ENCODE peak calls at places on chromosomes 1 and 21, in four cellular contexts. One of them, this sample, is unnamed.
A peak's percentile ranks its signal among the peaks of the same experiment; 100 is the strongest.

GRCh38 chr1:90616395-90616794 is 100.7 kb downstream of the BARHL2 start:
- DNase-seq in GM12878: no peak
- DNase-seq in HCT116: peak; percentile 18
- DNase-seq in HepG2: peak; percentile 14
- DNase-seq in this sample: peak; percentile 44

GRCh38 chr1:9711466-9712020 is 60.0 kb downstream of the PIK3CD start:
- DNase-seq in GM12878: no peak
- DNase-seq in HCT116: no peak
- DNase-seq in HepG2: no peak
- DNase-seq in this sample: no peak

GRCh38 chr1:115428676-115429075 is 90.6 kb upstream of the NGF start:
- DNase-seq in GM12878: no peak
- DNase-seq in HCT116: no peak
- DNase-seq in HepG2: no peak
- DNase-seq in this sample: no peak

GRCh38 chr1:86741947-86742572 is 37.7 kb downstream of the SH3GLB1 start:
- DNase-seq in GM12878: no peak
- DNase-seq in HCT116: peak; percentile 34
- DNase-seq in HepG2: peak; percentile 13
- DNase-seq in this sample: peak; percentile 25

GRCh38 chr1:44346184-44346583 is 8.9 kb downstream of the ERI3 start:
- DNase-seq in GM12878: no peak
- DNase-seq in HCT116: no peak
- DNase-seq in HepG2: no peak
- DNase-seq in this sample: no peak

GRCh38 chr1:198678301-198678836 is 39.5 kb downstream of the PTPRC start:
- DNase-seq in GM12878: no peak
- DNase-seq in HCT116: no peak
- DNase-seq in HepG2: no peak
- DNase-seq in this sample: no peak

GRCh38 chr1:220824031-220824989 is 37.6 kb downstream of the MTARC1 start:
- DNase-seq in GM12878: no peak
- DNase-seq in HCT116: no peak
- DNase-seq in HepG2: peak; percentile 15
- DNase-seq in this sample: no peak

GRCh38 chr1:41023279-41023990 is 1.9 kb upstream of the SLFNL1 start:
- DNase-seq in GM12878: no peak
- DNase-seq in HCT116: no peak
- DNase-seq in HepG2: peak; percentile 16
- DNase-seq in this sample: no peak

GRCh38 chr1:53696990-53697389 is 42.0 kb downstream of the GLIS1 start:
- DNase-seq in GM12878: no peak
- DNase-seq in HCT116: no peak
- DNase-seq in HepG2: no peak
- DNase-seq in this sample: no peak

GRCh38 chr1:9746651-9747050 is 77.1 kb downstream of the CLSTN1 start:
- DNase-seq in GM12878: no peak
- DNase-seq in HCT116: no peak
- DNase-seq in HepG2: no peak
- DNase-seq in this sample: no peak

GRCh38 chr1:57118948-57119637 is 153.3 kb upstream of the C8B start:
- DNase-seq in GM12878: no peak
- DNase-seq in HCT116: no peak
- DNase-seq in HepG2: no peak
- DNase-seq in this sample: no peak

GRCh38 chr21:43958364-43959158 is 53.5 kb upstream of the TRAPPC10 start:
- DNase-seq in GM12878: peak; percentile 51
- DNase-seq in HCT116: no peak
- DNase-seq in HepG2: no peak
- DNase-seq in this sample: no peak

GRCh38 chr21:24590261-24590660 is 1017.0 kb downstream of the MRPL39 start:
- DNase-seq in GM12878: no peak
- DNase-seq in HCT116: no peak
- DNase-seq in HepG2: no peak
- DNase-seq in this sample: no peak

GRCh38 chr1:63537940-63538339 is 14.6 kb downstream of the EFCAB7 start:
- DNase-seq in GM12878: no peak
- DNase-seq in HCT116: no peak
- DNase-seq in HepG2: no peak
- DNase-seq in this sample: no peak

GRCh38 chr1:229221106-229222019 is 49.5 kb upstream of the RAB4A start:
- DNase-seq in GM12878: no peak
- DNase-seq in HCT116: no peak
- DNase-seq in HepG2: peak; percentile 98
- DNase-seq in this sample: no peak

GRCh38 chr1:17405898-17406759 is 33.3 kb downstream of the RCC2 start:
- DNase-seq in GM12878: no peak
- DNase-seq in HCT116: peak; percentile 22
- DNase-seq in HepG2: peak; percentile 71
- DNase-seq in this sample: peak; percentile 40

GRCh38 chr21:44455524-44456206 is 355 bp downstream of the LRRC3 start:
- DNase-seq in GM12878: no peak
- DNase-seq in HCT116: no peak
- DNase-seq in HepG2: no peak
- DNase-seq in this sample: no peak

GRCh38 chr1:20371883-20372282 is 81.2 kb downstream of the VWA5B1 start:
- DNase-seq in GM12878: no peak
- DNase-seq in HCT116: no peak
- DNase-seq in HepG2: no peak
- DNase-seq in this sample: no peak

GRCh38 chr1:231395051-231395995 is 26.8 kb downstream of the EGLN1 start:
- DNase-seq in GM12878: no peak
- DNase-seq in HCT116: peak; percentile 79
- DNase-seq in HepG2: peak; percentile 74
- DNase-seq in this sample: no peak

GRCh38 chr1:26945138-26945537 is 15.1 kb downstream of the KDF1 start:
- DNase-seq in GM12878: no peak
- DNase-seq in HCT116: no peak
- DNase-seq in HepG2: no peak
- DNase-seq in this sample: no peak

DNA sequence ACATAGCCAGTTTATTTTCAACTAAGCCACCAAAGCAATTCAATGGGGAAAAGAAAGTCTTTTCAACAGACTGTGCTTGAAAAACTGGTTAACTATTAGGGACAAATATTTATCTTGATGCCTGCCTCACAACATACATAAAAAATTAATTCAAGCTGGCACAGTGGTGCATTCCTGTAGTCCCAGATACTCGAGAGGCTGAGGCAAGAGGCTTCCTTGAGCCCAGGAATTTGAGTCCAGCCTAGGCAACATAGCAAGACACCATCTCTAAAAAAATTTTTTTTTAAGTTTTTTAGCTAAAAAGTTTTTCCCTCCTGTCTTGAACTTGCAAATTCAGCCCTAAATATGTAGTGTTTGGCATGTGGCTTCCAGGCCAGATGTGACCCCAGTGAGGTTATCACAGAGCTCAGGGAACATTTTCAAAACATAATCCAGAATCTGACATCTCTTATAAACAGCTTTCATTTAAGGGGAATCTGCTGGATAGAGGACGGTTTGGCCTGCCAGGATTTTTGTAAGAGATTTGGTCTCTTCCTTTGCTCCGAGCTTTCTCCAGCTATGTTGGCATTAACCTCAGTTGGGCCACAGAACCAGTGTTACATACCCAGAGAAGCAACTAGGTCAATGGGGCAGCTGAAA is 46.4 kb downstream of the COL6A1 start:
- DNase-seq in GM12878: no peak
- DNase-seq in HCT116: no peak
- DNase-seq in HepG2: no peak
- DNase-seq in this sample: no peak
- H3K9ac ChIP-seq in GM12878: no peak overlapping the region
- H3K9ac ChIP-seq in HCT116: no peak overlapping the region
- H3K9ac ChIP-seq in HepG2: no peak overlapping the region
- H3K9ac ChIP-seq in this sample: no peak overlapping the region

GRCh38 chr1:77282187-77282865 is 507 bp downstream of the AK5 start:
- DNase-seq in GM12878: no peak
- DNase-seq in HCT116: no peak
- DNase-seq in HepG2: no peak
- DNase-seq in this sample: peak; percentile 32
- TF ChIP-seq YY1 in GM12878: no peak
- TF ChIP-seq YY1 in HCT116: no peak
- TF ChIP-seq YY1 in HepG2: no peak
- TF ChIP-seq YY1 in this sample: no peak

DNA sequence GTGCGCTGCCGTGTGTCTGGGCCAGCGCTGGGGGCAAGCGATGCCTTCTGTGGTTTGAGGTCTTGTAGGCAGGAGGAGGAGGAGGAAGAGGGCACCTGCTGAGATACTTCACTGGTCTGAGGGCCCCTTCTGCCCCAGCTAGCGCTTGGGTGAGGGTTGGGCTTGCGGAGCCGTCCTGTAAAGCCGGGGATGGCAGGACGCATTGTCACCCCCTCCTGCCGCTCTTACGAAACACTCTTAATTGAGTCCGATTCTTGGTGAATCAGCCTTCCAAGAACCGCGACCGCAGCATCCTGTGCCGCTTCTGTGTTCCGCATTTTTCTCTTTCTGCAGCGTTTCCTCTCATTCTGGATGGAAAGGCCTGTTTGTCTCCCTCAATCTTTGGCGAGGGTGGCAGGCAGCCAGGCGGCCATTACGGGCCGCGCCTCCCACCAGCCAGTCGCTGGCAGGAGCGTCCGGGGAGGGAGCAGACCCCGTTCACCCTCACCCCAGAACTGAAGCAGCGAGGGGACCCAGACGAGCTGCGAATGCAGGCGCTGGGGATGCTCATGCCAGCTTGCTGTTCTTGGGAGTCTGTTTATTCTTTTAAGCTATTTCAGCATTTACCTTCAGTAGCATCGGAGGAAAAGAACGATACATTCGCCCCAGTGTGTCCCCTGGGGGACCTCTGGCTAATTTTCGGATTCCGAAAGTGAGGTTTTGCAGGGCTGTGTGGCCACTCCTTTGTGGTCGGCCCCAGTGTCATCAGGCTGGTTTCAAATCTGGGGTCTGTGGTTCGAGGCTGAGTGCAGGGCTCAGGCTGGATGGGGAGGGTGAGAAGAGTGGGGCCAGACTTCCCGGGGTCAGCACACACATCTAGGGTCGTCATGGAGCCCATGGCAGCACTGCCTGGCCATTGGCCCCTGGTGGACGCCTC is 62.7 kb downstream of the SKI start:
- DNase-seq in GM12878: peak; percentile 50
- DNase-seq in HCT116: no peak
- DNase-seq in HepG2: no peak
- DNase-seq in this sample: no peak
- H3K9ac ChIP-seq in GM12878: peak overlapping the region; percentile 7
- H3K9ac ChIP-seq in HCT116: no peak overlapping the region
- H3K9ac ChIP-seq in HepG2: no peak overlapping the region
- H3K9ac ChIP-seq in this sample: no peak overlapping the region

GRCh38 chr1:39859859-39860812 is 23.2 kb downstream of the TRIT1 start:
- DNase-seq in GM12878: no peak
- DNase-seq in HCT116: no peak
- DNase-seq in HepG2: no peak
- DNase-seq in this sample: no peak
- TF ChIP-seq YY1 in GM12878: no peak
- TF ChIP-seq YY1 in HCT116: no peak
- TF ChIP-seq YY1 in HepG2: no peak
- TF ChIP-seq YY1 in this sample: no peak

DNA sequence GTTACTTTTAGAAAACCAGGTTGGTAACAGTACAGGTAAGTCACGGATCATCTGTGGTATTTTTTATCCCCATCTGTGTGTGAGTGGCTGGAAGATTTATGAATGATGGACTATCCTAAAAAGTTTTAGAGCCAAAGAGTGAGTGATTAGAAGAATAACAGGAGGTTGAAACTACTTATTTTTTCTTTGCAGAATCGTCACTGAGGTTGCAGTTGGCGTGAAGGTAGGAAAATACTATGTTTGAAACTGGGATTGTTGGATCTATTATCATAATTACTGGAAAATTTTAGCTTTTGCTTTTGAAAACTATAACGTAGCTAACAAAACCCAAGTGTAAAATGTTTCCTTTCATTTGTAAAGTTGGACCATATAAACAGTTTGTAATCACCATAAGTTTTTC is 1.8 kb downstream of the PTBP2 start:
- DNase-seq in GM12878: no peak
- DNase-seq in HCT116: no peak
- DNase-seq in HepG2: no peak
- DNase-seq in this sample: no peak
- H3K9ac ChIP-seq in GM12878: peak overlapping the region; percentile 78
- H3K9ac ChIP-seq in HCT116: peak overlapping the region; percentile 98
- H3K9ac ChIP-seq in HepG2: peak overlapping the region; percentile 87
- H3K9ac ChIP-seq in this sample: peak overlapping the region; percentile 7

DNA sequence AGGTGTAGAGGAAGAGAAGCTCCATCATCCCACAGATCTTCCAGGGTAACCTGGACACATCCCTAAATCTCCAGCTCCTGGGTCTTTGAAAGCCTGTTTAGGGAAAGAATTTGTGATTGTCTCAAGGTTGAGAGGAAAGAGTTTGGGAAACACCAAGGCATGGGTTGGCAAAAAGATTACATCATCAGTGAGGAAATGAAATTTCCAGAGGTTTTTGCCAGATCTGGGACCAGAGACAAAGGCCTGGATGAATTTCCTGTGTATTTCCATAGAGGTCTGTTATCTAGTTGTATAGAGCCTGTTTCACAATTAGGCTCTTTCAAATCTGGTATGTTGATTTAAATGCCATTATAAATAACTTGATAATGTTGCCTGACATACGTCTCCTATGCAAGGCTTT is 82.3 kb downstream of the GPR89B start:
- DNase-seq in GM12878: no peak
- DNase-seq in HCT116: no peak
- DNase-seq in HepG2: no peak
- DNase-seq in this sample: no peak
- TF ChIP-seq YY1 in GM12878: no peak
- TF ChIP-seq YY1 in HCT116: no peak
- TF ChIP-seq YY1 in HepG2: no peak
- TF ChIP-seq YY1 in this sample: no peak

GRCh38 chr1:8259498-8260290 is 58.2 kb upstream of the SLC45A1 start:
- DNase-seq in GM12878: no peak
- DNase-seq in HCT116: peak; percentile 19
- DNase-seq in HepG2: peak; percentile 89
- DNase-seq in this sample: no peak
- H3K9ac ChIP-seq in GM12878: no peak overlapping the region
- H3K9ac ChIP-seq in HCT116: peak overlapping the region; percentile 6
- H3K9ac ChIP-seq in HepG2: peak overlapping the region; percentile 61
- H3K9ac ChIP-seq in this sample: no peak overlapping the region